ENCODE peak calls at places on chromosomes 5 and 9, in seven cellular contexts. A, G, P, U, Y, K and S are unnamed samples.

GRCh38 chr5:137862251-137862650 is 5.4 kb upstream of the MYOT start:
- DNase-seq in Y (no peak), K (no peak), G (no peak), U (no peak), P (no peak), A (no peak), S (no peak)

GRCh38 chr5:124923131-124923530 is 176.7 kb upstream of the ZNF608 start:
- DNase-seq in U (peak), P (no peak), G (no peak), A (peak), Y (no peak), K (no peak), S (no peak)

GRCh38 chr9:74497750-74498615 is 848 bp downstream of the RORB start:
- DNase-seq in Y (no peak), A (no peak), G (peak), P (peak), U (peak), K (no peak), S (peak)

GRCh38 chr5:111252799-111253564 is 28.8 kb downstream of the CAMK4 start:
- DNase-seq in K (no peak), U (no peak), A (no peak), G (no peak), P (no peak), Y (no peak), S (no peak)

GRCh38 chr5:69007086-69007672 is 86.6 kb upstream of the SLC30A5 start:
- DNase-seq in U (no peak), P (no peak), Y (no peak), G (no peak), K (no peak), A (no peak), S (no peak)

GRCh38 chr9:93107151-93107824 is 11.3 kb downstream of the CARD19 start:
- DNase-seq in G (no peak), K (no peak), A (no peak), Y (no peak), U (no peak), P (no peak), S (no peak)

GRCh38 chr9:116262421-116262820 is 108.8 kb downstream of the PAPPA start:
- DNase-seq in U (no peak), A (no peak), G (no peak), P (no peak), K (no peak), Y (no peak), S (no peak)

GRCh38 chr5:131430794-131431193 is 166.9 kb downstream of the CDC42SE2 start:
- DNase-seq in A (peak), G (no peak), K (no peak), Y (no peak), U (no peak), P (no peak), S (no peak)

GRCh38 chr5:140647042-140647341 is 438 bp downstream of the NDUFA2 start:
- DNase-seq in G (no peak), A (no peak), U (no peak), K (no peak), Y (no peak), P (no peak), S (no peak)

GRCh38 chr5:92945630-92946097 is 635.4 kb downstream of the NR2F1-AS1 start:
- DNase-seq in Y (no peak), G (no peak), A (peak), K (no peak), P (no peak), U (no peak), S (no peak)

GRCh38 chr9:18317896-18318295 is 156.1 kb upstream of the ADAMTSL1 start:
- DNase-seq in G (no peak), U (no peak), A (peak), K (no peak), P (no peak), Y (no peak), S (no peak)

GRCh38 chr9:80492221-80492620 is 920.5 kb downstream of the TLE4 start:
- DNase-seq in P (peak), A (peak), U (no peak), G (no peak), K (no peak), Y (no peak), S (no peak)

GRCh38 chr5:81729276-81729675 is 21.6 kb downstream of the SSBP2 start:
- DNase-seq in G (no peak), K (no peak), A (no peak), Y (no peak), U (no peak), P (no peak), S (no peak)
- H3K23ac ChIP-seq in G (no peak), K (no peak), A (no peak), Y (no peak), U (no peak), P (no peak), S (no peak)

GRCh38 chr9:21801683-21802417 is 586 bp upstream of the MTAP start:
- DNase-seq in Y (peak), G (peak), A (peak), P (peak), K (no peak), U (peak), S (peak)

GRCh38 chr9:21795483-21795882 is 7.0 kb upstream of the MTAP start:
- DNase-seq in Y (no peak), A (no peak), P (no peak), K (no peak), U (no peak), G (no peak), S (no peak)

GRCh38 chr9:21800931-21801682 is 1.3 kb upstream of the MTAP start:
- DNase-seq in U (no peak), P (no peak), G (no peak), Y (no peak), K (no peak), A (no peak), S (no peak)

GRCh38 chr9:21802418-21803000 is at the start of gene MTAP:
- DNase-seq in A (peak), P (peak), U (peak), G (peak), K (peak), Y (peak), S (peak)

DNA sequence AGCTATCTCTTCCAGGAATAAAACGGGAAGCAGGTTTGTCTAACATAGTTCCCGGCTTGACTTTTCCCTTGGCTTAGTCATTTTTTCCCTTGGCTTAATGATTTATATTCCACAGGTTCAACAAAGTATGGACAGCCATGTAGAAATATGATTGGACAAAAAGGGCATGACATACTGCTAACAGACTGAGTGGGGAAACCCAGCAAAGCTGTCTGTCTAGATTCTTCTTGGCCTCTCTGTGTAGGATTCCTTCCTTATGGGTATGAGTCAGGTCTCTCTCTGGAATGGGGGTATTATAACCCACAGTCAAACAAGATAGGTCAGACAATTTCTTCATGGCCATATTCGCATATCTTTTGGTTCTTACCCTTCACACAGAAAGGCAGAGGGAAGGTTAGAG is 5.7 kb upstream of the MTAP start:
- DNase-seq in K (no peak), A (peak), G (no peak), Y (peak), P (no peak), U (peak), S (no peak)
- H3K23ac ChIP-seq in K (no peak), A (peak), G (no peak), Y (no peak), P (no peak), U (no peak), S (no peak)

DNA sequence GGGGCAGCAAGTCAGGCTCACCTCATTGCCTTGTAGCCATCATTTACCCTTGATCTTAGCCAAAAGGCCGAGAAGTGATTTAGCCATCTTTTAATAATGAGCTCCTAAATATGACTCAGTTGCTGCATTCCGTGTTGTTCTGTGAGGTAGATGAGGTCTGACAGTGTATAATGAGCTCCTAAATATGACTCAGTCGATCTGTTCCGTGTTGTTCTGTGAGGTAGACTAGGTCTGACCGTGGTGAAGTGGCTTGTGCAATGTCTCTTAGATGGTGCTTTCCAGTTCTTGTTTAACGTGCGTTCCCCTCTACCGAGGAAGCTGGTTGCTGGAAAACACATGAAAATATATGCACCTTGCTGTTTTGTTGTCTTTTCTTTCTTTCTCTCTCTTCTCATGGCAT is 118.4 kb downstream of the KDM4C start:
- DNase-seq in U (no peak), A (peak), P (no peak), K (no peak), Y (peak), G (no peak), S (no peak)
- H3K23ac ChIP-seq in U (no peak), A (no peak), P (no peak), K (no peak), Y (no peak), G (no peak), S (no peak)

DNA sequence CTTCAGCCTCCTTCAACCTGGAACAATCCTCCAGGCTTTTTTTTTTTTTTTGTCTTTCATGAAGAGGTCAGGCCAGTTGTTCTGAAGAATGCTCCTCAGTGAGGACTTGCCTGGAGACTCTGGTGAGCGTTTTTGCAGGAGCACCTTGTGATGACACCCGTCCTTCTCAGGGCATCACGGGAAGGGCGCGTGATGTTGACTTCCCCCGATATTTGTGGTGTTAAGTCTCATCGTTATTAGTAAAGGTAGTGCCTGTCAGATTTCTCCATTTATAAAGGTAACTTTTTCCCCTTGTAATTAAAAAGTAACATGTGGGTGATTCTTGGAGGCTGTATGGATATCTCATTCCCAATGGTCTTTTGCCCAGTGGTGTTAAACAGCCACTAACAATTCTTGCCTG is 11.1 kb upstream of the PSMB7 start:
- DNase-seq in A (no peak), Y (no peak), G (no peak), P (no peak), K (no peak), U (no peak), S (no peak)
- H3K23ac ChIP-seq in A (no peak), Y (no peak), G (no peak), P (no peak), K (no peak), U (no peak), S (no peak)

GRCh38 chr5:148391422-148391821 is 7.7 kb downstream of the FBXO38 start:
- DNase-seq in K (no peak), A (peak), U (no peak), G (no peak), Y (no peak), P (peak), S (no peak)
- H3K23ac ChIP-seq in K (no peak), A (no peak), U (no peak), G (no peak), Y (no peak), P (no peak), S (no peak)

GRCh38 chr5:54854883-54855581 is 130.4 kb downstream of the ESM1 start:
- DNase-seq in K (no peak), Y (no peak), A (no peak), U (no peak), G (no peak), P (no peak), S (no peak)

GRCh38 chr5:54860321-54860720 is 125.1 kb downstream of the ESM1 start:
- DNase-seq in A (no peak), Y (no peak), P (no peak), K (no peak), G (no peak), U (no peak), S (no peak)

GRCh38 chr5:54861212-54861894 is 124.0 kb downstream of the ESM1 start:
- DNase-seq in U (no peak), Y (no peak), P (no peak), A (peak), G (no peak), K (no peak), S (no peak)

GRCh38 chr5:54862036-54862435 is 123.4 kb downstream of the ESM1 start:
- DNase-seq in P (no peak), G (no peak), A (peak), U (no peak), K (no peak), Y (no peak), S (no peak)

GRCh38 chr5:54859321-54859720 is 126.1 kb downstream of the ESM1 start:
- DNase-seq in P (no peak), K (no peak), U (no peak), G (no peak), Y (peak), A (no peak), S (no peak)
- H3K23ac ChIP-seq in P (no peak), K (no peak), U (no peak), G (no peak), Y (no peak), A (no peak), S (no peak)

GRCh38 chr5:52924458-52924857 is 64.7 kb upstream of the ITGA2 start:
- DNase-seq in K (no peak), G (no peak), A (no peak), U (no peak), Y (no peak), P (no peak), S (no peak)

GRCh38 chr5:52925001-52925400 is 64.2 kb upstream of the ITGA2 start:
- DNase-seq in Y (no peak), P (no peak), G (no peak), U (no peak), A (no peak), K (no peak), S (no peak)

DNA sequence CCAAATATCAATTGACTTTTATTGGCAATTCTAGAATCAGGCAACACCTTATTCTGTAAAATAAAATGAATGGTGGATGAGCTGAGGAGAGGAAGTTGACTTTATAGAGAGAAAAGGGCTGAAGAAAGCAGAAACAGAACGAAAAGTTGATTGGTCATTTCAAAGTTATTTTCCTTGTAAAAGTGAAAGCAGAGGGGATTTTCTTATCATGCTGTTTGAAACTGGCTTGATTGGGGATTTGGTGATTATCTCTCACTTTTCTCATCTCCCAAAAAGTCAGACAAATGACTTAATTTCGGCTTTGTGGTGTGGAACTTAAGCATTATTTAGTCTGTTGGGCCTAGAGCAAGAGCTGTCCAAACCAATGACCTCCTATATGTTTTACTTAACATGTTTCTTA is 60.5 kb upstream of the ITGA2 start:
- DNase-seq in U (no peak), P (no peak), K (no peak), A (no peak), G (no peak), Y (no peak), S (no peak)
- H3K23ac ChIP-seq in U (no peak), P (no peak), K (no peak), A (no peak), G (no peak), Y (no peak), S (no peak)

DNA sequence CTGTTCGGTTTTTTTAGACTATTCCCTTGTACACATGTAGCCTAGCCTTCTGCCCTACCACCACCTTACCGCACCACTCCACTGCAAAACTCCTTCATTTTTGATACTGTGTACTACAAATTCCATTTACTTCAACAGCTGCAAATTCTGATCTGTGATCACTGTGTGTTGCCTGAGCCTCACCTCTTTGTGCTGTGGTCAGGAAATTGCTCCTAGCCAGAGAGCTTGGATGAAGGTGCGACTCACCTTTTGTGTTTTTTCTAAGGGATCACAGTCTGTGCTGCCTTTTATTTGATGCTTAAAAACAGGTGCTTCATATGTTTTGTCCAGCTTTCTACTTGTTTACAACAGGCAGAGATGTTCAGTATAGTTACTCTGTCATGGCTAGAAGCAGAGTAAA is 31.5 kb downstream of the CSNK1G3 start:
- DNase-seq in A (no peak), Y (no peak), P (peak), U (no peak), G (no peak), K (no peak), S (no peak)
- H3K23ac ChIP-seq in A (no peak), Y (no peak), P (no peak), U (no peak), G (no peak), K (no peak), S (no peak)

GRCh38 chr9:86102626-86103025 is 3.3 kb upstream of the GOLM1 start:
- DNase-seq in A (no peak), Y (peak), K (no peak), P (no peak), U (no peak), G (no peak), S (no peak)
- H3K23ac ChIP-seq in A (no peak), Y (no peak), K (no peak), P (no peak), U (no peak), G (no peak), S (no peak)

DNA sequence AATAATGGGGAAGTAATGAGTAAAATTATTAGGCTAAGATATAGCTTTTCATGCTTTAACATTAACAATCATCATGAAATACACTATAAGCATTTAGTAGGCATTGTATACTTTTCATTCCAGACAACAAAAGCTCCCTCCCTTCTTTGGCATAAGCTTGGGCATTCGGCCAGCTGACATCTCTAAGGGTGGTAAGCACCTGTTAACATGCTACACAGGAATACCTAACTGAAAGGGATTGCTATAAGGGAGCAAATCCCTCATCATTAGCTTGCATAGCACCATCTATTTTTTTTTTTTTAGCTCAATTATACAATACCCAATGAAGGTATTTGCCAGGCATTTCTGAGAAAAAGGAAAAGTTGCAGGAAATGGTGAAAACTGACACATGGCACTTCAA is 16.6 kb downstream of the STRBP start:
- DNase-seq in U (no peak), K (no peak), P (no peak), Y (no peak), A (no peak), G (no peak), S (no peak)
- H3K23ac ChIP-seq in U (no peak), K (no peak), P (no peak), Y (no peak), A (no peak), G (no peak), S (no peak)